ENCODE peak calls at places on chromosomes 13 and 19, in nine cellular contexts. Y, H, D, W, C, A, J, F and S are unnamed samples.

GRCh38 chr13:45850020-45850613 is 1.4 kb downstream of the SIAH3 start:
- DNase-seq in Y (no peak), H (no peak), D (no peak), W (no peak), C (peak; percentile 60), A (no peak), J (no peak), F (no peak), S (no peak)

GRCh38 chr19:51687791-51688664 is 5.1 kb upstream of the SPACA6 start:
- DNase-seq in Y (no peak), H (peak; percentile 46), D (no peak), W (no peak), C (peak; percentile 74), A (peak; percentile 68), J (peak; percentile 17), F (peak; percentile 53), S (peak; percentile 60)

GRCh38 chr13:45325806-45326205 is 15.2 kb downstream of the TPT1 start:
- DNase-seq in Y (no peak), H (no peak), D (no peak), W (no peak), C (peak; percentile 27), A (no peak), J (no peak), F (peak; percentile 67), S (peak; percentile 85)

GRCh38 chr19:38070573-38070972 is 153.4 kb downstream of the DPF1 start:
- DNase-seq in Y (no peak), H (no peak), D (no peak), W (no peak), C (no peak), A (no peak), J (no peak), F (peak; percentile 30), S (peak; percentile 60)

GRCh38 chr19:40633207-40633606 is 32.0 kb downstream of the LTBP4 start:
- DNase-seq in Y (no peak), H (no peak), D (no peak), W (no peak), C (no peak), A (no peak), J (no peak), F (no peak), S (no peak)

GRCh38 chr13:98105929-98106336 is 37.0 kb upstream of the FARP1 start:
- DNase-seq in Y (no peak), H (no peak), D (no peak), W (no peak), C (no peak), A (no peak), J (no peak), F (no peak), S (peak; percentile 73)

GRCh38 chr13:34076943-34077703 is 259.2 kb downstream of the RFC3 start:
- DNase-seq in Y (no peak), H (no peak), D (no peak), W (no peak), C (no peak), A (peak; percentile 3), J (no peak), F (peak; percentile 33), S (peak; percentile 56)

GRCh38 chr19:43148233-43148632 is 38.1 kb downstream of the PSG5 start:
- DNase-seq in Y (no peak), H (no peak), D (no peak), W (no peak), C (no peak), A (no peak), J (no peak), F (peak; percentile 65), S (peak; percentile 66)

GRCh38 chr13:75258159-75258782 is 223.7 kb downstream of the TBC1D4 start:
- DNase-seq in Y (peak; percentile 12), H (no peak), D (no peak), W (no peak), C (no peak), A (no peak), J (no peak), F (peak; percentile 13), S (peak; percentile 77)

GRCh38 chr13:58300224-58300623 is 668.7 kb downstream of the PCDH17 start:
- DNase-seq in Y (no peak), H (no peak), D (no peak), W (no peak), C (no peak), A (no peak), J (no peak), F (no peak), S (no peak)

GRCh38 chr13:113329656-113330312 is 32.7 kb downstream of the LAMP1 start:
- DNase-seq in Y (no peak), H (no peak), D (no peak), W (no peak), C (no peak), A (no peak), J (no peak), F (no peak), S (no peak)

GRCh38 chr19:3798137-3798536 is 12.0 kb upstream of the MATK start:
- DNase-seq in Y (no peak), H (no peak), D (no peak), W (no peak), C (no peak), A (no peak), J (no peak), F (no peak), S (no peak)

GRCh38 chr13:80945328-80945727 is 604.4 kb upstream of the SPRY2 start:
- DNase-seq in Y (no peak), H (peak; percentile 37), D (no peak), W (no peak), C (peak; percentile 37), A (no peak), J (no peak), F (no peak), S (no peak)

GRCh38 chr13:39148513-39148961 is 110.3 kb downstream of the NHLRC3 start:
- DNase-seq in Y (no peak), H (no peak), D (no peak), W (no peak), C (no peak), A (no peak), J (no peak), F (peak; percentile 69), S (peak; percentile 57)

GRCh38 chr13:75550159-75550567 is 572 bp downstream of the UCHL3 start:
- DNase-seq in Y (no peak), H (peak; percentile 4), D (peak; percentile 1), W (peak; percentile 45), C (no peak), A (peak; percentile 27), J (peak; percentile 23), F (peak; percentile 84), S (peak; percentile 70)